ENCODE peak calls at places on chromosomes 16 and 17, in six cellular contexts. F is A549, Q is HepG2, Y is K562, P is H1, H is endothelial cell of umbilical vein. X is an unnamed sample.

GRCh38 chr16:89315791-89316581 is 98.5 kb downstream of the ZNF778 start:
- DNase-seq in Q (peak; percentile 29), Y (no peak), P (no peak), F (no peak), H (peak; percentile 94), X (no peak)

GRCh38 chr16:79932564-79932963 is 332.0 kb upstream of the MAF start:
- DNase-seq in Q (no peak), F (no peak), H (no peak), Y (no peak), P (no peak), X (no peak)

GRCh38 chr16:57517397-57518367 is 18.7 kb downstream of the CCDC102A start:
- DNase-seq in Y (no peak), H (no peak), F (no peak), P (no peak), Q (no peak), X (no peak)

GRCh38 chr17:79945591-79946255 is 89.9 kb downstream of the TBC1D16 start:
- DNase-seq in P (no peak), Q (no peak), Y (no peak), F (no peak), H (no peak), X (no peak)

GRCh38 chr17:40478486-40478885 is 22.9 kb downstream of the TNS4 start:
- DNase-seq in P (no peak), H (no peak), Q (no peak), F (no peak), Y (no peak), X (no peak)

GRCh38 chr16:31214705-31215286 is 877 bp downstream of the TRIM72 start:
- DNase-seq in P (no peak), F (no peak), Q (no peak), H (no peak), Y (no peak), X (peak; percentile 53)

GRCh38 chr16:8581923-8582580 is 8.3 kb downstream of the TMEM114 start:
- DNase-seq in P (no peak), H (no peak), F (no peak), Q (no peak), Y (no peak), X (no peak)

GRCh38 chr16:74591914-74592650 is 14.8 kb downstream of the GLG1 start:
- DNase-seq in H (no peak), Y (no peak), F (no peak), Q (no peak), P (no peak), X (no peak)

GRCh38 chr16:81866820-81867440 is 87.8 kb downstream of the PLCG2 start:
- DNase-seq in F (no peak), P (no peak), Y (no peak), Q (no peak), H (peak; percentile 60), X (no peak)

GRCh38 chr17:5097101-5097834 is 14.4 kb downstream of the ZNF232 start:
- DNase-seq in H (no peak), F (no peak), P (peak; percentile 69), Y (no peak), Q (no peak), X (peak; percentile 92)
- TF ChIP-seq JUN in H (no peak), F (no peak), P (no peak), Y (no peak), Q (no peak), X (peak; percentile 99)

GRCh38 chr16:50395763-50396710 is 27.2 kb upstream of the BRD7 start:
- DNase-seq in P (no peak), F (no peak), Y (no peak), H (no peak), Q (no peak), X (no peak)

GRCh38 chr16:50396770-50397525 is 28.2 kb upstream of the BRD7 start:
- DNase-seq in Q (no peak), F (peak; percentile 38), H (no peak), P (no peak), Y (no peak), X (no peak)

GRCh38 chr16:50393461-50394214 is 24.9 kb upstream of the BRD7 start:
- DNase-seq in Y (no peak), Q (no peak), H (no peak), P (no peak), F (no peak), X (no peak)

GRCh38 chr16:50390914-50391700 is 22.3 kb upstream of the BRD7 start:
- DNase-seq in Y (no peak), Q (no peak), F (no peak), H (no peak), P (no peak), X (no peak)

GRCh38 chr16:50394215-50394802 is 25.5 kb upstream of the BRD7 start:
- DNase-seq in Y (peak; percentile 40), F (no peak), P (no peak), Q (no peak), H (no peak), X (no peak)
- TF ChIP-seq JUN in Y (no peak), F (no peak), P (no peak), Q (no peak), H (no peak), X (no peak)

DNA sequence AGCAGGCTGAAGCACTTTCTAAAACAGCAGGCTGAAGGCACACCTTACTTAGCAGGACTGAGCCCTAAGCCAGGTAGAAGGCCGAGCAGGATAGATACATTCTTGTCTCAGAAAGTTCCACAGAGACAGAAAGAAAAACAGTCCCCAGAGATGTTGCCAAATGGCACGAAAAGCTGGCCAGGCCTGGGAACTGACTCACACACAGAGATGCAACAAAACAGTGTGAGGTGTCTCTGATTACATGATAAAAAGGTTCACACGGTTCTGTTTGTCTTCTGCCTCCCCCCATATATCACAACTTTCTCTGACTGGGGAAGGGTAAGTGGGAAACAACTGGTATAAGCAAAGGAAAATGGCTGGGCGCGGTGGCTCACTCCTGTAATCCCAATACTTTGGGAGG is 1.7 kb downstream of the WBP2 start:
- DNase-seq in Y (no peak), F (no peak), H (peak; percentile 69), Q (no peak), P (no peak), X (no peak)
- TF ChIP-seq JUN in Y (no peak), F (no peak), H (no peak), Q (no peak), P (no peak), X (no peak)

DNA sequence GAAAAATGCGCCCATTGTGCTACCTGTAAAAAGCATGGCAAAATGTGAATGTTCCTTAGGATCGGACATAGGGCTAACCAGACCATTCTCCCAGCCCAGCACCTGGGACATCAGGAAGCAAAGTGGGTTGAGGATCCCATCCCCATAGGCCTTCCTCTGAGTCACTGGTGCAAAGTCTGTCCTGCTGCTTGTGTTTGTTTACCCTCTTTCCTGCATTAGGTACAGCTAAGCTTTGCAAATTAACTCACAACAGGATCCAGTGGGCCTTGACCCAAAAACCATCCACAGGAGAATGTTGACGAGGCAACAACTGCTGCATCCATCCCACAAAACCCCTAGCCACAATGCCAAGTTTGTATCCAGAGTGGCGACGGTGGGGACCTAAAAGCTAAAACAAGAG is 106.2 kb downstream of the GRIN2A start:
- DNase-seq in Y (no peak), H (no peak), Q (peak; percentile 47), P (no peak), F (no peak), X (no peak)
- TF ChIP-seq JUN in Y (no peak), H (no peak), Q (peak; percentile 55), P (no peak), F (no peak), X (no peak)

GRCh38 chr16:85894266-85894665 is 4.7 kb upstream of the IRF8 start:
- DNase-seq in H (no peak), F (no peak), P (no peak), Y (no peak), Q (peak; percentile 40), X (peak; percentile 37)

GRCh38 chr16:85891776-85892166 is 7.2 kb upstream of the IRF8 start:
- DNase-seq in Q (no peak), Y (no peak), F (no peak), P (no peak), H (no peak), X (no peak)

GRCh38 chr16:85888405-85889331 is 10.3 kb upstream of the IRF8 start:
- DNase-seq in H (peak; percentile 88), Q (peak; percentile 33), F (peak; percentile 34), P (no peak), Y (no peak), X (no peak)

GRCh38 chr16:85885537-85885936 is 13.4 kb upstream of the IRF8 start:
- DNase-seq in Y (no peak), P (no peak), Q (no peak), F (no peak), H (no peak), X (no peak)

GRCh38 chr16:85891033-85891775 is 7.8 kb upstream of the IRF8 start:
- DNase-seq in F (peak; percentile 76), H (no peak), Y (no peak), Q (peak; percentile 29), P (no peak), X (no peak)
- TF ChIP-seq JUN in F (peak; percentile 54), H (no peak), Y (no peak), Q (no peak), P (no peak), X (no peak)